ENCODE peak calls at places on chromosomes 6 and 20, in four cellular contexts. One of them, this sample, is unnamed.

GRCh38 chr6:111692327-111693164 is 86.9 kb upstream of the TRAF3IP2 start:
- DNase-seq in left ventricle myocardium inferior: no peak
- DNase-seq in HFF-Myc: no peak
- DNase-seq in fibroblast of the aortic adventitia: no peak
- DNase-seq in this sample: no peak

GRCh38 chr20:44092551-44093248 is 94.3 kb downstream of the JPH2 start:
- DNase-seq in fibroblast of the aortic adventitia: peak
- DNase-seq in left ventricle myocardium inferior: no peak
- DNase-seq in HFF-Myc: no peak
- DNase-seq in this sample: no peak

GRCh38 chr6:142696689-142697088 is 248.3 kb downstream of the HIVEP2 start:
- DNase-seq in fibroblast of the aortic adventitia: no peak
- DNase-seq in left ventricle myocardium inferior: no peak
- DNase-seq in HFF-Myc: no peak
- DNase-seq in this sample: no peak

GRCh38 chr20:12927489-12927888 is 81.3 kb upstream of the SPTLC3 start:
- DNase-seq in fibroblast of the aortic adventitia: peak
- DNase-seq in left ventricle myocardium inferior: no peak
- DNase-seq in HFF-Myc: no peak
- DNase-seq in this sample: no peak

GRCh38 chr6:106556368-106556960 is 72.8 kb downstream of the RTN4IP1 start:
- DNase-seq in left ventricle myocardium inferior: no peak
- DNase-seq in fibroblast of the aortic adventitia: peak
- DNase-seq in HFF-Myc: no peak
- DNase-seq in this sample: no peak

GRCh38 chr6:105985816-105986632 is 100.1 kb upstream of the PRDM1 start:
- DNase-seq in fibroblast of the aortic adventitia: no peak
- DNase-seq in HFF-Myc: no peak
- DNase-seq in left ventricle myocardium inferior: no peak
- DNase-seq in this sample: no peak

GRCh38 chr6:15770347-15771143 is 107.7 kb upstream of the DTNBP1 start:
- DNase-seq in left ventricle myocardium inferior: no peak
- DNase-seq in fibroblast of the aortic adventitia: no peak
- DNase-seq in HFF-Myc: no peak
- DNase-seq in this sample: peak

GRCh38 chr6:13268914-13269532 is 59.3 kb downstream of the TBC1D7 start:
- DNase-seq in HFF-Myc: no peak
- DNase-seq in left ventricle myocardium inferior: no peak
- DNase-seq in fibroblast of the aortic adventitia: peak
- DNase-seq in this sample: no peak

GRCh38 chr6:121838842-121839241 is 403.4 kb downstream of the GJA1 start:
- DNase-seq in left ventricle myocardium inferior: peak
- DNase-seq in fibroblast of the aortic adventitia: peak
- DNase-seq in HFF-Myc: no peak
- DNase-seq in this sample: peak

GRCh38 chr20:49937023-49937929 is 1.1 kb downstream of the RNF114 start:
- DNase-seq in left ventricle myocardium inferior: no peak
- DNase-seq in fibroblast of the aortic adventitia: no peak
- DNase-seq in HFF-Myc: no peak
- DNase-seq in this sample: no peak

GRCh38 chr6:99993533-99994251 is at the start of gene MCHR2:
- DNase-seq in left ventricle myocardium inferior: no peak
- DNase-seq in fibroblast of the aortic adventitia: no peak
- DNase-seq in HFF-Myc: no peak
- DNase-seq in this sample: no peak

GRCh38 chr6:80547827-80548226 is 441.4 kb downstream of the BCKDHB start:
- DNase-seq in fibroblast of the aortic adventitia: peak
- DNase-seq in left ventricle myocardium inferior: no peak
- DNase-seq in HFF-Myc: peak
- DNase-seq in this sample: peak

GRCh38 chr6:90893385-90893784 is 306.5 kb upstream of the MAP3K7 start:
- DNase-seq in HFF-Myc: no peak
- DNase-seq in left ventricle myocardium inferior: no peak
- DNase-seq in fibroblast of the aortic adventitia: no peak
- DNase-seq in this sample: no peak

GRCh38 chr6:88982720-88983119 is 19.3 kb upstream of the RNGTT start:
- DNase-seq in left ventricle myocardium inferior: no peak
- DNase-seq in fibroblast of the aortic adventitia: peak
- DNase-seq in HFF-Myc: peak
- DNase-seq in this sample: no peak

GRCh38 chr6:24122139-24122538 is 3.9 kb upstream of the NRSN1 start:
- DNase-seq in HFF-Myc: no peak
- DNase-seq in fibroblast of the aortic adventitia: no peak
- DNase-seq in left ventricle myocardium inferior: no peak
- DNase-seq in this sample: no peak

GRCh38 chr6:89313006-89313405 is 2.1 kb downstream of the GABRR2 start:
- DNase-seq in left ventricle myocardium inferior: no peak
- DNase-seq in HFF-Myc: peak
- DNase-seq in fibroblast of the aortic adventitia: peak
- DNase-seq in this sample: no peak

GRCh38 chr6:139468178-139468577 is 93.7 kb upstream of the CITED2 start:
- DNase-seq in HFF-Myc: no peak
- DNase-seq in fibroblast of the aortic adventitia: no peak
- DNase-seq in left ventricle myocardium inferior: no peak
- DNase-seq in this sample: no peak

GRCh38 chr6:168243812-168244376 is 75.7 kb downstream of the DACT2 start:
- DNase-seq in fibroblast of the aortic adventitia: no peak
- DNase-seq in HFF-Myc: no peak
- DNase-seq in left ventricle myocardium inferior: no peak
- DNase-seq in this sample: no peak

GRCh38 chr6:15365273-15365687 is 119.4 kb downstream of the JARID2 start:
- DNase-seq in left ventricle myocardium inferior: peak
- DNase-seq in HFF-Myc: peak
- DNase-seq in fibroblast of the aortic adventitia: peak
- DNase-seq in this sample: peak

GRCh38 chr20:53157443-53158408 is 185.6 kb downstream of the TSHZ2 start:
- DNase-seq in HFF-Myc: no peak
- DNase-seq in fibroblast of the aortic adventitia: peak
- DNase-seq in left ventricle myocardium inferior: no peak
- DNase-seq in this sample: no peak

GRCh38 chr20:43434565-43434964 is 23.1 kb upstream of the SRSF6 start:
- DNase-seq in HFF-Myc: no peak
- DNase-seq in fibroblast of the aortic adventitia: no peak
- DNase-seq in left ventricle myocardium inferior: no peak
- DNase-seq in this sample: no peak

GRCh38 chr6:130164251-130164650 is 58.5 kb downstream of the SAMD3 start:
- DNase-seq in HFF-Myc: no peak
- DNase-seq in left ventricle myocardium inferior: no peak
- DNase-seq in fibroblast of the aortic adventitia: no peak
- DNase-seq in this sample: no peak

GRCh38 chr20:23513164-23513563 is 22.2 kb downstream of the CST8 start:
- DNase-seq in left ventricle myocardium inferior: no peak
- DNase-seq in fibroblast of the aortic adventitia: no peak
- DNase-seq in HFF-Myc: no peak
- DNase-seq in this sample: no peak

GRCh38 chr6:148509789-148510581 is 167.3 kb downstream of the SASH1 start:
- DNase-seq in left ventricle myocardium inferior: peak
- DNase-seq in fibroblast of the aortic adventitia: peak
- DNase-seq in HFF-Myc: peak
- DNase-seq in this sample: peak
- H3K4me3 ChIP-seq in left ventricle myocardium inferior: peak
- H3K4me3 ChIP-seq in fibroblast of the aortic adventitia: peak
- H3K4me3 ChIP-seq in HFF-Myc: peak
- H3K4me3 ChIP-seq in this sample: no peak

DNA sequence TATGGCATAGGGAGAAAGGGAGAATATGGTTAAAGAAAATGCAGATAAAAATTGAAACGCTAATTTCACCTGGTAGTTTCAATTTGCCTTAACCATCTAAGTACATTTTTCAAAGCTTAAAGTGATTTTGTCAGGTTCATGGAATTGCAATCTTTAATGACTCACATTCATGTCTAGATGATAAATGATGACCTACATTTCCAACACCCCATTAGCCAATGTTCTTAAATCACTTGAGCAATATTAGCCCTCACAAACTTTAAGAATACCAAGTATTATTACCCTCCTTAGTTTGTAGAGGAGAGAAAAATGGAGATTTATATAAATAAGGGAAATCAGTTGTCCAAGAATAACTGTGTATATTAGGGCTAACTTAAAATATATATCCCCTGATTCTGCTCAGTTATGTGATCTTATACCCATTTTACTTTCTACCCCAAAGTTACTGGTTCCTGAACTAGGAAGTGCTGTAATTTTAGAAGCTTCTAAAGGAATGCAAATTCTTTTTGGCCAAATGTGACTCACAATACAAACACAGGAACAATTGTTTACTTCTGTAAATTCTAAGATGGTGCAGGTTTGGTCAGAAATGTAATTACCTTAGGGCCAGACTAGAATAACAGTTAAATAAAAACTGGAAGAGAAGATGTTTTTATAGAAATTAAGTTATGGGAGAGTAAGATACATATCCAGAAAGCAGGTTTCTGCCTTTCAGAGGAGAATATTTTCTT is 34.5 kb downstream of the TPBG start:
- DNase-seq in left ventricle myocardium inferior: no peak
- DNase-seq in HFF-Myc: no peak
- DNase-seq in fibroblast of the aortic adventitia: peak
- DNase-seq in this sample: no peak
- H3K4me3 ChIP-seq in left ventricle myocardium inferior: no peak
- H3K4me3 ChIP-seq in HFF-Myc: no peak
- H3K4me3 ChIP-seq in fibroblast of the aortic adventitia: no peak
- H3K4me3 ChIP-seq in this sample: no peak

GRCh38 chr6:44650495-44650894 is 263.0 kb downstream of the CDC5L start:
- DNase-seq in HFF-Myc: no peak
- DNase-seq in fibroblast of the aortic adventitia: no peak
- DNase-seq in left ventricle myocardium inferior: no peak
- DNase-seq in this sample: no peak

GRCh38 chr6:44652551-44652950 is 265.0 kb downstream of the CDC5L start:
- DNase-seq in fibroblast of the aortic adventitia: peak
- DNase-seq in left ventricle myocardium inferior: no peak
- DNase-seq in HFF-Myc: no peak
- DNase-seq in this sample: no peak

GRCh38 chr6:44650947-44651346 is 263.4 kb downstream of the CDC5L start:
- DNase-seq in left ventricle myocardium inferior: no peak
- DNase-seq in fibroblast of the aortic adventitia: no peak
- DNase-seq in HFF-Myc: no peak
- DNase-seq in this sample: no peak

GRCh38 chr6:44651604-44652003 is 264.1 kb downstream of the CDC5L start:
- DNase-seq in left ventricle myocardium inferior: no peak
- DNase-seq in HFF-Myc: no peak
- DNase-seq in fibroblast of the aortic adventitia: no peak
- DNase-seq in this sample: no peak

DNA sequence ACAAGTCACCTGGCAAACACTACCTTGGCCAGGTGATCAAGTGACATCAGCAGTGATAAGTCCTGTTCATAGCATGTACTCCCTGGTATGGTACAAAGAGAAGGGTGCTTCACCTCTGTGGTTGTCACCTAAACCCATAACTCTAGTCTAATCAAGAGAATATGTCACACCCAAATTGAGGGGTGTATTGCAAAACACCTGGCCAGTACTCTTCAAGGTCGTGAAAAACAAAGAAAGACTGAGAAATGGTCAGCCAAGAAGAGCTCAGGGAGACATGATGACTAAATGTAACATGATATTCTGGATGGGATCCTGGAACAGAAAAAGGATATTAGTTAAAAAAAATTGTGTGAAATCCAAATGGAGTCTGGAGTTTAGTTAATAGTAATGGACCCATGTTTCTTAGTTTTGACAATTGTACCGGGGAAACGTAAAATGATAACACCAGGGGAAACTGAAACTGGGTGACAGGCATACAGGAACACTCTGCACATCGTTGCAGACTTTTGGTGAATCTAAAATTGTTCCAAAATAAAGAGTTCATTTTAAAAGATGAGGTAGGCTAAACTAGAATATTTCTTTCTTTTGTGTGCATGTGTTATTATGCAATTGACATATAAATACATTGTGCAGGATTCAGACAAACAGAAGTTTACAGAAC is 262.0 kb downstream of the CDC5L start:
- DNase-seq in HFF-Myc: no peak
- DNase-seq in fibroblast of the aortic adventitia: peak
- DNase-seq in left ventricle myocardium inferior: no peak
- DNase-seq in this sample: no peak
- H3K4me3 ChIP-seq in HFF-Myc: no peak
- H3K4me3 ChIP-seq in fibroblast of the aortic adventitia: peak
- H3K4me3 ChIP-seq in left ventricle myocardium inferior: no peak
- H3K4me3 ChIP-seq in this sample: no peak

DNA sequence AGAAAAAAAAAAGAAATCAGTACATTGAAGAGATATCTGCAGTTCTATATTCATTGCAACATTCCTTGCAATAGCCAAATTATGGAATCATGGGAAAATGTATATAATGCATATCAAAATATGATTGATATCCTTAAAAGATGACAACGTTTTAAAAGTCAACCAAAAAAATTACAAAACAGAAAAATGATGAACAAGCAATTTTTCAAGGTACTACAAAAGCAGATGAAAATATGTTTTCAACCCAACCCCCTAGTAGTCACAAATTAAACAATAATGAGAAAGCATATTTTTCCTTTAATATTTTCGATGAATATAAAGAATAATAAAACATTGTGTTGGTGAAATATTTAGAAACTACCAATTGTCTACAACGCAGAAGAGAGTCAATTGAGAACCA is 497.6 kb downstream of the MEI4 start:
- DNase-seq in fibroblast of the aortic adventitia: no peak
- DNase-seq in left ventricle myocardium inferior: no peak
- DNase-seq in HFF-Myc: no peak
- DNase-seq in this sample: no peak
- H3K4me3 ChIP-seq in fibroblast of the aortic adventitia: no peak
- H3K4me3 ChIP-seq in left ventricle myocardium inferior: no peak
- H3K4me3 ChIP-seq in HFF-Myc: no peak
- H3K4me3 ChIP-seq in this sample: no peak

DNA sequence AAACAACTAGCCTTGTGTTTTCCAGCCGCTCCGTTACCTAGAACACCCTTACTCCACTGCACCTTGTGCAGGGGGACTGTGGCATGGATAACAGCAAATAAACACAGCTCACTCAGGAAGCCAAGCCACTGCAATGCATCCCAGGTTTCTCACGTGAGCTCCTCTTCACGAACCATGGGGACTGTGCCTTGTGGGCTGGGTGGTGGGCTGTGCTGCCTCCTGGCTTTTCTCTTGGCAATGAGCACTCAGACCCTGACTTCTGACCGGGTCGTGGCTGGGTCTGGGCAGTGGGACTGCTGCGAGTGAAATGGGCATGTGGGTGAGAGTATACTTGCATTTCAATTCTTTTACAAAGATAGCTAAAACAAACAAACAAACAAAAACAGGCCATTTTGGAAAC is 120.1 kb downstream of the ARMC2 start:
- DNase-seq in left ventricle myocardium inferior: no peak
- DNase-seq in fibroblast of the aortic adventitia: no peak
- DNase-seq in HFF-Myc: no peak
- DNase-seq in this sample: no peak
- H3K4me3 ChIP-seq in left ventricle myocardium inferior: no peak
- H3K4me3 ChIP-seq in fibroblast of the aortic adventitia: no peak
- H3K4me3 ChIP-seq in HFF-Myc: no peak
- H3K4me3 ChIP-seq in this sample: no peak

GRCh38 chr6:32095338-32096086 is 13.6 kb downstream of the TNXB start:
- DNase-seq in left ventricle myocardium inferior: no peak
- DNase-seq in HFF-Myc: no peak
- DNase-seq in fibroblast of the aortic adventitia: no peak
- DNase-seq in this sample: no peak
- H3K4me3 ChIP-seq in left ventricle myocardium inferior: peak
- H3K4me3 ChIP-seq in HFF-Myc: no peak
- H3K4me3 ChIP-seq in fibroblast of the aortic adventitia: no peak
- H3K4me3 ChIP-seq in this sample: no peak

GRCh38 chr6:26197736-26198625 is 110.8 kb downstream of the HFE start:
- DNase-seq in fibroblast of the aortic adventitia: no peak
- DNase-seq in left ventricle myocardium inferior: no peak
- DNase-seq in HFF-Myc: no peak
- DNase-seq in this sample: no peak
- H3K4me3 ChIP-seq in fibroblast of the aortic adventitia: peak
- H3K4me3 ChIP-seq in left ventricle myocardium inferior: peak
- H3K4me3 ChIP-seq in HFF-Myc: peak
- H3K4me3 ChIP-seq in this sample: peak